ENCODE peak calls at places on chromosomes 1 and 21, in five cellular contexts. One of them, this sample, is unnamed.
A peak's percentile ranks its signal among the peaks of the same experiment; 100 is the strongest.

GRCh38 chr1:211638246-211638645 is 37.2 kb downstream of the NEK2 start:
- DNase-seq in OCI-LY7: no peak
- DNase-seq in HFF-Myc: no peak
- DNase-seq in astrocyte of the spinal cord: no peak
- DNase-seq in BJ: no peak
- DNase-seq in this sample: no peak

GRCh38 chr21:44947930-44948331 is 8.1 kb downstream of the SLX9 start:
- DNase-seq in OCI-LY7: no peak
- DNase-seq in HFF-Myc: no peak
- DNase-seq in astrocyte of the spinal cord: no peak
- DNase-seq in BJ: no peak
- DNase-seq in this sample: no peak

GRCh38 chr1:15347182-15347581 is 62.5 kb upstream of the EFHD2 start:
- DNase-seq in OCI-LY7: no peak
- DNase-seq in HFF-Myc: no peak
- DNase-seq in astrocyte of the spinal cord: no peak
- DNase-seq in BJ: no peak
- DNase-seq in this sample: no peak

GRCh38 chr1:33818071-33818470 is 45.8 kb upstream of the HMGB4 start:
- DNase-seq in OCI-LY7: no peak
- DNase-seq in HFF-Myc: no peak
- DNase-seq in astrocyte of the spinal cord: no peak
- DNase-seq in BJ: no peak
- DNase-seq in this sample: no peak

GRCh38 chr1:230127105-230128054 is 60.3 kb downstream of the GALNT2 start:
- DNase-seq in OCI-LY7: no peak
- DNase-seq in HFF-Myc: no peak
- DNase-seq in astrocyte of the spinal cord: no peak
- DNase-seq in BJ: no peak
- DNase-seq in this sample: no peak

GRCh38 chr21:39189857-39190604 is 6.8 kb upstream of the PSMG1 start:
- DNase-seq in OCI-LY7: no peak
- DNase-seq in HFF-Myc: no peak
- DNase-seq in astrocyte of the spinal cord: peak; percentile 79
- DNase-seq in BJ: peak; percentile 37
- DNase-seq in this sample: peak; percentile 21

GRCh38 chr21:42829417-42829816 is 49.9 kb downstream of the WDR4 start:
- DNase-seq in OCI-LY7: no peak
- DNase-seq in HFF-Myc: no peak
- DNase-seq in astrocyte of the spinal cord: no peak
- DNase-seq in BJ: no peak
- DNase-seq in this sample: no peak

GRCh38 chr1:150562384-150563339 is 13.5 kb downstream of the ADAMTSL4 start:
- DNase-seq in OCI-LY7: peak; percentile 99
- DNase-seq in HFF-Myc: no peak
- DNase-seq in astrocyte of the spinal cord: no peak
- DNase-seq in BJ: no peak
- DNase-seq in this sample: no peak

GRCh38 chr1:42333662-42334239 is 1.3 kb downstream of the FOXJ3 start:
- DNase-seq in OCI-LY7: peak; percentile 10
- DNase-seq in HFF-Myc: no peak
- DNase-seq in astrocyte of the spinal cord: peak; percentile 17
- DNase-seq in BJ: no peak
- DNase-seq in this sample: peak; percentile 10

GRCh38 chr21:43849532-43850299 is 15.3 kb upstream of the AGPAT3 start:
- DNase-seq in OCI-LY7: no peak
- DNase-seq in HFF-Myc: no peak
- DNase-seq in astrocyte of the spinal cord: no peak
- DNase-seq in BJ: no peak
- DNase-seq in this sample: no peak

GRCh38 chr1:117710710-117711109 is 104.9 kb downstream of the TENT5C start:
- DNase-seq in OCI-LY7: peak; percentile 45
- DNase-seq in HFF-Myc: no peak
- DNase-seq in astrocyte of the spinal cord: no peak
- DNase-seq in BJ: no peak
- DNase-seq in this sample: peak; percentile 30

GRCh38 chr21:43352568-43353281 is 74.2 kb downstream of the SIK1 start:
- DNase-seq in OCI-LY7: peak; percentile 95
- DNase-seq in HFF-Myc: no peak
- DNase-seq in astrocyte of the spinal cord: no peak
- DNase-seq in BJ: no peak
- DNase-seq in this sample: no peak

GRCh38 chr1:56506314-56506743 is 73.0 kb downstream of the PLPP3 start:
- DNase-seq in OCI-LY7: no peak
- DNase-seq in HFF-Myc: no peak
- DNase-seq in astrocyte of the spinal cord: no peak
- DNase-seq in BJ: no peak
- DNase-seq in this sample: no peak

GRCh38 chr1:147611587-147611986 is 58.7 kb downstream of the ACP6 start:
- DNase-seq in OCI-LY7: no peak
- DNase-seq in HFF-Myc: no peak
- DNase-seq in astrocyte of the spinal cord: no peak
- DNase-seq in BJ: no peak
- DNase-seq in this sample: no peak

GRCh38 chr1:15424146-15424667 is 14.0 kb upstream of the CTRC start:
- DNase-seq in OCI-LY7: no peak
- DNase-seq in HFF-Myc: no peak
- DNase-seq in astrocyte of the spinal cord: no peak
- DNase-seq in BJ: no peak
- DNase-seq in this sample: no peak

GRCh38 chr1:85313888-85314696 is 37.7 kb upstream of the BCL10 start:
- DNase-seq in OCI-LY7: no peak
- DNase-seq in HFF-Myc: peak; percentile 88
- DNase-seq in astrocyte of the spinal cord: peak; percentile 86
- DNase-seq in BJ: peak; percentile 94
- DNase-seq in this sample: peak; percentile 95

GRCh38 chr1:88801575-88802208 is 89.7 kb downstream of the GTF2B start:
- DNase-seq in OCI-LY7: no peak
- DNase-seq in HFF-Myc: peak; percentile 44
- DNase-seq in astrocyte of the spinal cord: peak; percentile 16
- DNase-seq in BJ: no peak
- DNase-seq in this sample: peak; percentile 33

GRCh38 chr1:3024588-3024987 is 3.3 kb downstream of the ACTRT2 start:
- DNase-seq in OCI-LY7: no peak
- DNase-seq in HFF-Myc: no peak
- DNase-seq in astrocyte of the spinal cord: no peak
- DNase-seq in BJ: no peak
- DNase-seq in this sample: no peak

GRCh38 chr1:3022511-3022973 is 1.3 kb downstream of the ACTRT2 start:
- DNase-seq in OCI-LY7: no peak
- DNase-seq in HFF-Myc: no peak
- DNase-seq in astrocyte of the spinal cord: no peak
- DNase-seq in BJ: no peak
- DNase-seq in this sample: no peak

GRCh38 chr1:3022976-3023375 is 1.7 kb downstream of the ACTRT2 start:
- DNase-seq in OCI-LY7: no peak
- DNase-seq in HFF-Myc: no peak
- DNase-seq in astrocyte of the spinal cord: no peak
- DNase-seq in BJ: no peak
- DNase-seq in this sample: no peak

GRCh38 chr1:3021801-3022401 is 634 bp downstream of the ACTRT2 start:
- DNase-seq in OCI-LY7: no peak
- DNase-seq in HFF-Myc: no peak
- DNase-seq in astrocyte of the spinal cord: no peak
- DNase-seq in BJ: no peak
- DNase-seq in this sample: no peak

GRCh38 chr1:3023994-3024393 is 2.7 kb downstream of the ACTRT2 start:
- DNase-seq in OCI-LY7: no peak
- DNase-seq in HFF-Myc: no peak
- DNase-seq in astrocyte of the spinal cord: no peak
- DNase-seq in BJ: no peak
- DNase-seq in this sample: no peak
- TF ChIP-seq CTCF in OCI-LY7: peak; percentile 43
- TF ChIP-seq CTCF in HFF-Myc: no peak
- TF ChIP-seq CTCF in astrocyte of the spinal cord: no peak
- TF ChIP-seq CTCF in BJ: no peak
- TF ChIP-seq CTCF in this sample: no peak

GRCh38 chr1:111517464-111518225 is 14.2 kb upstream of the ADORA3 start:
- DNase-seq in OCI-LY7: peak; percentile 44
- DNase-seq in HFF-Myc: no peak
- DNase-seq in astrocyte of the spinal cord: no peak
- DNase-seq in BJ: no peak
- DNase-seq in this sample: no peak

GRCh38 chr1:111512132-111512874 is 8.9 kb upstream of the ADORA3 start:
- DNase-seq in OCI-LY7: no peak
- DNase-seq in HFF-Myc: no peak
- DNase-seq in astrocyte of the spinal cord: no peak
- DNase-seq in BJ: no peak
- DNase-seq in this sample: no peak

GRCh38 chr1:111516008-111516535 is 12.6 kb upstream of the ADORA3 start:
- DNase-seq in OCI-LY7: peak; percentile 55
- DNase-seq in HFF-Myc: peak; percentile 33
- DNase-seq in astrocyte of the spinal cord: peak; percentile 51
- DNase-seq in BJ: no peak
- DNase-seq in this sample: peak; percentile 69

GRCh38 chr1:111513410-111514020 is 10.1 kb upstream of the ADORA3 start:
- DNase-seq in OCI-LY7: no peak
- DNase-seq in HFF-Myc: no peak
- DNase-seq in astrocyte of the spinal cord: no peak
- DNase-seq in BJ: no peak
- DNase-seq in this sample: peak; percentile 31

GRCh38 chr1:111515291-111516007 is 12.0 kb upstream of the ADORA3 start:
- DNase-seq in OCI-LY7: no peak
- DNase-seq in HFF-Myc: no peak
- DNase-seq in astrocyte of the spinal cord: peak; percentile 45
- DNase-seq in BJ: no peak
- DNase-seq in this sample: peak; percentile 78
- H3K4me3 ChIP-seq in OCI-LY7: no peak overlapping the region
- H3K4me3 ChIP-seq in HFF-Myc: peak overlapping the region; percentile 18
- H3K4me3 ChIP-seq in astrocyte of the spinal cord: peak overlapping the region; percentile 27
- H3K4me3 ChIP-seq in BJ: peak overlapping the region; percentile 33
- H3K4me3 ChIP-seq in this sample: peak overlapping the region; percentile 35

GRCh38 chr1:77316966-77317365 is 35.1 kb downstream of the AK5 start:
- DNase-seq in OCI-LY7: no peak
- DNase-seq in HFF-Myc: no peak
- DNase-seq in astrocyte of the spinal cord: no peak
- DNase-seq in BJ: no peak
- DNase-seq in this sample: peak; percentile 29

GRCh38 chr1:77319036-77319705 is 37.4 kb downstream of the AK5 start:
- DNase-seq in OCI-LY7: no peak
- DNase-seq in HFF-Myc: no peak
- DNase-seq in astrocyte of the spinal cord: no peak
- DNase-seq in BJ: no peak
- DNase-seq in this sample: peak; percentile 73

GRCh38 chr1:77322061-77322900 is 40.5 kb downstream of the AK5 start:
- DNase-seq in OCI-LY7: no peak
- DNase-seq in HFF-Myc: peak; percentile 17
- DNase-seq in astrocyte of the spinal cord: peak; percentile 89
- DNase-seq in BJ: peak; percentile 66
- DNase-seq in this sample: peak; percentile 82
- TF ChIP-seq CTCF in OCI-LY7: no peak
- TF ChIP-seq CTCF in HFF-Myc: no peak
- TF ChIP-seq CTCF in astrocyte of the spinal cord: no peak
- TF ChIP-seq CTCF in BJ: no peak
- TF ChIP-seq CTCF in this sample: no peak

DNA sequence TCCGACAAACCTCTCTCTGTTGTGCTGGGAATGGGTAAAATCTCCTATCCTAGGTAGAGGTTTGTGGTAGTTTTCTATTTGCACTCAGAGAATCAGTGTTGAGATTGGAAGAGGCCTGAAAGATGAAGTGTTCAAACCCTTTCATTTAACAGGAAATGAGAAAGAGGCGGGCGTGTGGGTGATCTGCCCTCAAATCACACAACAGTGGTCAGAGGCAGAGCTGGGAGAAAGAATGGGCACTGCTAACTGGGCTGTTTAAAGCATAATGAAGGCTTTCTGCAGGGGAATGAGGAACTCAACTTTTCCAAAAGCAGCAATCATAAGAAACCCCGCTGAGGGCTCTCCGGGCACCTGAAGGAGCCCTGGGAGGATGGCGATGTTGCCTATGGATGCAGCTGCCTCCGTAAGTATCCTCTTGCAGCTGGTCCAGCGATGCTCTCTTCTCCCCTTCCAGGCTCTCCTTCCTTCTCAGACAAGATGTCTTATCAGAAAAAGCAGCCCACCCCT is 1.0 kb downstream of the LORICRIN start:
- DNase-seq in OCI-LY7: no peak
- DNase-seq in HFF-Myc: no peak
- DNase-seq in astrocyte of the spinal cord: no peak
- DNase-seq in BJ: no peak
- DNase-seq in this sample: peak; percentile 5
- H3K4me3 ChIP-seq in OCI-LY7: no peak overlapping the region
- H3K4me3 ChIP-seq in HFF-Myc: no peak overlapping the region
- H3K4me3 ChIP-seq in astrocyte of the spinal cord: no peak overlapping the region
- H3K4me3 ChIP-seq in BJ: no peak overlapping the region
- H3K4me3 ChIP-seq in this sample: no peak overlapping the region

This sample was measured in foreskin fibroblast.